ENCODE peak calls at places on chromosomes 4 and X, in nine cellular contexts. S is choroid plexus epithelial cell, I is PC-3, Z is colonic mucosa, D is mucosa of descending colon, M is GM23338, F is neuronal stem cell, W is adrenal gland, R is cardiac fibroblast. C is an unnamed sample.

GRCh38 chrX:30992381-30992904 is 79.4 kb downstream of the FTHL17 start:
- DNase-seq in I (no peak), R (no peak), D (no peak), W (no peak), Z (no peak), F (no peak), M (no peak), S (peak), C (no peak)

GRCh38 chrX:107298276-107298675 is 91.9 kb downstream of the DNAAF6 start:
- DNase-seq in I (no peak), W (no peak), M (no peak), Z (no peak), F (no peak), R (no peak), D (no peak), S (no peak), C (no peak)

GRCh38 chrX:143634701-143635442 is 1.0 kb downstream of the SLITRK4 start:
- DNase-seq in Z (no peak), I (peak), S (no peak), W (peak), M (peak), F (peak), R (peak), D (peak), C (no peak)

GRCh38 chrX:141467442-141467841 is 117.1 kb downstream of the SPANXA1 start:
- DNase-seq in W (no peak), I (peak), D (no peak), F (no peak), Z (no peak), S (peak), M (peak), R (no peak), C (no peak)

GRCh38 chr4:123892997-123893745 is 496.6 kb downstream of the SPRY1 start:
- DNase-seq in Z (no peak), S (peak), W (peak), D (no peak), I (no peak), F (no peak), R (peak), M (no peak), C (no peak)

GRCh38 chr4:159280442-159281172 is 177.7 kb downstream of the RAPGEF2 start:
- DNase-seq in F (no peak), R (no peak), Z (no peak), S (no peak), D (peak), W (no peak), M (no peak), I (no peak), C (peak)

GRCh38 chr4:74230902-74231499 is 73.1 kb downstream of the MTHFD2L start:
- DNase-seq in W (no peak), Z (peak), S (peak), I (peak), D (no peak), R (peak), M (no peak), F (no peak), C (no peak)

GRCh38 chr4:79652726-79653125 is 244.7 kb upstream of the GK2 start:
- DNase-seq in W (no peak), M (no peak), R (no peak), F (no peak), Z (no peak), I (no peak), S (no peak), D (no peak), C (no peak)

GRCh38 chrX:16487620-16488380 is 162.2 kb upstream of the S100G start:
- DNase-seq in I (peak), R (no peak), D (no peak), F (no peak), W (no peak), Z (no peak), S (peak), M (no peak), C (no peak)

GRCh38 chr4:101865501-101866062 is 75.1 kb downstream of the BANK1 start:
- DNase-seq in I (peak), Z (no peak), M (no peak), W (no peak), D (no peak), S (peak), F (no peak), R (no peak), C (peak)

GRCh38 chrX:24988314-24988713 is 27.5 kb downstream of the ARX start:
- DNase-seq in I (no peak), Z (no peak), F (no peak), S (no peak), W (no peak), D (no peak), R (no peak), M (no peak), C (no peak)

GRCh38 chrX:12494400-12495138 is 296.6 kb upstream of the PRPS2 start:
- DNase-seq in M (peak), S (no peak), F (no peak), W (no peak), I (no peak), Z (no peak), R (no peak), D (no peak), C (no peak)

GRCh38 chr4:128517739-128518510 is 230.3 kb upstream of the PGRMC2 start:
- DNase-seq in I (peak), R (peak), W (peak), D (no peak), S (peak), Z (peak), M (peak), F (peak), C (peak)

GRCh38 chr4:65893957-65894755 is 223.9 kb upstream of the EPHA5 start:
- DNase-seq in F (no peak), M (no peak), R (peak), W (no peak), D (no peak), Z (no peak), I (peak), S (peak), C (no peak)

GRCh38 chr4:174669278-174669677 is 147.0 kb upstream of the HPGD start:
- DNase-seq in Z (no peak), S (peak), R (peak), I (peak), M (no peak), F (no peak), D (no peak), W (peak), C (no peak)

GRCh38 chr4:25437951-25438350 is 60.9 kb downstream of the ANAPC4 start:
- DNase-seq in S (no peak), M (no peak), F (no peak), I (no peak), R (no peak), W (no peak), Z (no peak), D (no peak), C (no peak)

GRCh38 chr4:71732066-71732465 is 51.8 kb downstream of the GC start:
- DNase-seq in Z (no peak), W (no peak), I (no peak), R (no peak), F (no peak), S (no peak), D (no peak), M (no peak), C (no peak)

GRCh38 chr4:185771696-185772390 is 40.2 kb downstream of the SORBS2 start:
- DNase-seq in I (no peak), R (no peak), Z (no peak), F (no peak), M (no peak), D (no peak), W (peak), S (peak), C (no peak)

GRCh38 chrX:108036298-108036973 is 8.4 kb upstream of the VSIG1 start:
- DNase-seq in I (peak), S (peak), M (no peak), R (peak), D (no peak), F (no peak), Z (peak), W (no peak), C (peak)

GRCh38 chr4:81606796-81607550 is 135.3 kb upstream of the RASGEF1B start:
- DNase-seq in W (no peak), Z (peak), R (peak), D (no peak), S (peak), M (no peak), I (peak), F (no peak), C (no peak)

GRCh38 chr4:8653326-8654000 is 60.9 kb downstream of the CPZ start:
- DNase-seq in D (no peak), Z (no peak), F (no peak), W (no peak), S (no peak), I (no peak), M (peak), R (no peak), C (no peak)

GRCh38 chrX:68947882-68948605 is 119.2 kb downstream of the EFNB1 start:
- DNase-seq in W (no peak), D (no peak), M (no peak), Z (peak), I (no peak), S (no peak), R (no peak), F (no peak), C (no peak)

GRCh38 chr4:94613248-94613647 is 144.5 kb upstream of the BMPR1B start:
- DNase-seq in M (no peak), I (no peak), D (no peak), S (no peak), W (no peak), Z (no peak), F (no peak), R (no peak), C (no peak)

GRCh38 chrX:43514820-43515219 is 141.3 kb upstream of the MAOA start:
- DNase-seq in Z (no peak), I (no peak), F (no peak), S (no peak), M (no peak), W (no peak), D (no peak), R (no peak), C (no peak)

GRCh38 chr4:141713771-141714445 is 77.5 kb downstream of the IL15 start:
- DNase-seq in M (peak), D (no peak), W (no peak), S (peak), Z (no peak), F (no peak), I (peak), R (peak), C (no peak)

GRCh38 chrX:11259437-11259836 is 33.8 kb upstream of the AMELX start:
- DNase-seq in Z (no peak), S (no peak), W (no peak), F (no peak), I (no peak), M (no peak), R (no peak), D (no peak), C (no peak)

DNA sequence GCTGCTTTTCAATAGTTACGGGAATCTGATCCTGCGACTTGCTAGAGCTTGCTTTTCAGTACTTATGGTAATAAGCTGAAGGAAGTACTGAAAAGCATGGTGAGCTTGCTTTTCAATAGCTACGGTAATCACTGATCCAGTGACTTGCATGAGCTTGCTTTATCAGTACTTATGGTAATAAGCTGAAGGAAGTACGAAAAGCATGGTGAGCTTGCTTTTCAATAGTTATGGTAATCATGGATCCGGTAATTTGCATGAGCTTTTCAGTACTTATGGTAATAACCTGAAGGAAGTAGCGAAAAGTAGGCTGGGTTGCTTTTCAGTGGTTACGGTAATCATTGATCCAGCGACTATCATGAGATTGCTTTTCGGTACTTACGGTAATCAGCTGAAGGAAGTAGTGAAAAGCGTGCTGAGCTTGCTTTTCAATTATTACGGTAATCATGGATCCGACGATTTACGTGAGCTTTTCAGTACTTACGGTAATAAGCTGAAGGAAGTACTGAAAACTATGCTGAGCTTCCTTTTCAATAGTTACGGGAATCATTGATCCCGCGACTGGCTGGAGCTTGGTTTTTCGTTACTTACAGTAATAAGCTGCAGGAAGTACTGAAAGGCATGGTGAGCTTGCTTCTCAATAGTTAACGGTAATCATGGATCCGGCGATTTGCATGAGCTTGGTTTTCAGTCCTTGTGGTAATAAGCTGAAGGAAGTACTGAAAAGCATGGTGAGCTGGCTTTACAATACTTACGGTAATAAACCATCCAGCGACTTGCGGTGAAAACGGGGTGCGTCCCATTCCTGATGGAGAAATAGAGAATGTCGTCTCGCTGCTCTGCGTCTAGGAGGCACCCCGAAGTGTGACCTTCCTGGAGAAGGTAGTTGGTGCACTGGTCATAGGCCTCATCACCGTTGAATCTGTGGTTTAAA is 6.5 kb downstream of the CRLF2 start:
- DNase-seq in Z (peak), S (peak), M (peak), R (peak), W (peak), F (peak), I (peak), D (no peak), C (peak)
- H3K4me3 ChIP-seq in Z (peak), S (peak), M (peak), R (no peak), W (peak), F (peak), I (no peak), D (no peak), C (no peak)

GRCh38 chr4:17807446-17807845 is 3.1 kb downstream of the DCAF16 start:
- DNase-seq in W (no peak), R (peak), F (no peak), D (no peak), S (peak), I (no peak), M (no peak), Z (no peak), C (no peak)
- H3K4me3 ChIP-seq in W (peak), R (peak), F (no peak), D (no peak), S (peak), I (peak), M (peak), Z (no peak), C (no peak)

DNA sequence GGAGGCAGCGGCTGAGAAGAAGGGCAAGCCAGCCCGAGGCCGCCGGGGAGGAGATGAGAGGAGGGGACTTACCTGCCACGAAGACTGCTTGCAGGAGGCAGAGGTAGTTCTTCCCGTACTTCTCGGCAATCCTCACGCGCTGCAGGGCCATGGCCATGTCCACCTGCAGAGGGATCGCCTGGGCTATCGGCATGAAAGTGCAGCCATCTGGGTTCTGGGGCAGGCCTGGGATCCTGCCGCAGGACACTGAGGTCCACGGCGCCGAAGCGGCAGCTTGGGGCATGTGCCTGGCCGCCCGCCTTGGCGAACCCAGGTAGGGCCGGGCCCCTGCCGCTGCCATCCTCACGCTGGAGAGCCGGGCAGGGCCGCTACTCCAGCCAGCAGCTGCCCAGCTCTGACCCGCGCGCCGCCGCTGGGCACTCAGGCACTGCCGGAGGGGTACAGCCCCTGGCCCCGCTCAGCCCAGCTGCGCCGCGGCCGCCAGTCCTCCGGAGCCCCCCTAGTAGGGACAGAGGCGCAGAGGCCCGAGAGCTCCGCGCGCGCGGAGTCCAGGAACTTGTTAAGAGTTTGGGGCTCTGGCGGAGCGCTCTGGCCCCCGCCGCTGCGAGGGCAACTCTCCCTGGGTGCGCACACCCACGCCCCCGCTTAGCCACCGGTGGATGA is 16.0 kb downstream of the MCF2 start:
- DNase-seq in D (no peak), M (peak), F (peak), I (no peak), Z (no peak), S (no peak), R (peak), W (no peak), C (no peak)
- H3K4me3 ChIP-seq in D (no peak), M (peak), F (peak), I (no peak), Z (no peak), S (peak), R (peak), W (peak), C (no peak)

DNA sequence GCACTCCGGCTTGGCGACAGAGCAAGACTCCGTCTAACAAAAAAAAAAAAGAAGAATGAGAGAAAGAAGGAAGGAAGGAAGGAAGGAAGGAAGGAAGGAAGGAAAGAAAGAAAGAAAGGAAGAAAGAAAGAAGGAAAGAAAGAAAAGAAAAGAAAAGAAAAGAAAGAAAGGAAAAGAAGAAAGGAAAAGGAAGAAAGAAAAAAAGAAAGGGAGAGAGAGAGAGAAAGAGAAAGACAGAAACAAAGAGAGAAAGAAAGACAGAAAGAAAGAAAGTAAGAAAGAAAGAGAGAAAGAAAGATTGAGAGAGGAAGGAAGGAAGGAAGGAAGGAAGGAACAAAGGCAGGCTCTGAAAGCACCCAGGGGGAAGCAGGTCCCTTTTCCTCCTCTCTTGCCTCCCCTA is 336.6 kb upstream of the GATB start:
- DNase-seq in I (no peak), S (no peak), Z (no peak), D (no peak), F (no peak), M (no peak), W (no peak), R (no peak), C (no peak)
- H3K4me3 ChIP-seq in I (no peak), S (no peak), Z (no peak), D (no peak), F (no peak), M (no peak), W (no peak), R (no peak), C (no peak)

GRCh38 chr4:152525878-152526277 is 10.0 kb downstream of the FBXW7 start:
- DNase-seq in W (no peak), Z (no peak), I (no peak), M (no peak), D (no peak), S (no peak), F (no peak), R (no peak), C (no peak)
- H3K4me3 ChIP-seq in W (no peak), Z (no peak), I (no peak), M (no peak), D (no peak), S (no peak), F (no peak), R (no peak), C (no peak)

GRCh38 chr4:42655921-42656735 is 777 bp downstream of the ATP8A1 start:
- DNase-seq in F (peak), I (peak), W (peak), S (peak), D (peak), R (no peak), Z (peak), M (peak), C (peak)

GRCh38 chr4:42653606-42654560 is 3.0 kb downstream of the ATP8A1 start:
- DNase-seq in D (no peak), F (no peak), Z (no peak), M (no peak), S (no peak), I (peak), R (no peak), W (peak), C (no peak)

GRCh38 chr4:42655248-42655647 is 1.7 kb downstream of the ATP8A1 start:
- DNase-seq in F (no peak), R (no peak), D (no peak), M (no peak), Z (no peak), W (no peak), I (no peak), S (peak), C (no peak)

GRCh38 chr4:42656736-42656985 is 244 bp downstream of the ATP8A1 start:
- DNase-seq in Z (no peak), M (no peak), S (peak), W (no peak), I (no peak), D (no peak), R (no peak), F (no peak), C (no peak)

DNA sequence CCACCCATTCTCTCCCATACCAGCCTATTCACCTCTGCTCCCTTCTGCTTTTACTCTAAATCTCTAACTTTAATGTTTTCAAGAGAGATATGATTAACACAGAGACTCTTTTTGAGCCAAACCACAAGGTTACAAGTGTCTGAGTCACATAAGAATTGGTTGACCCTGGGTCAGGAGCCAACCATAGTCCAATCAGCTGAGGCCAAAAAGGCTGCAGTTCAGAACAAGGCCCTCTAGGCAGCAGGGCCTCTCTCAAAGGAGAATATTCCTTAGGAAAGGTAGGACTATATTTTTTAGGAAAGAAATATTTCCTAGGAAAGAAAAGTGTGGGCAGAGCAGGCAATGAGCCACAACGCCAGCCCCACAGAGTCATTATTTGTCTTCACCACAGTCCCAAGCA is 2.3 kb downstream of the ATP8A1 start:
- DNase-seq in S (peak), F (no peak), D (no peak), W (peak), I (peak), M (no peak), Z (no peak), R (peak), C (peak)
- H3K4me3 ChIP-seq in S (no peak), F (no peak), D (no peak), W (no peak), I (peak), M (no peak), Z (no peak), R (no peak), C (no peak)

GRCh38 chr4:87100093-87100634 is 120.3 kb downstream of the KLHL8 start:
- DNase-seq in D (no peak), R (no peak), F (peak), M (no peak), Z (peak), W (no peak), I (peak), S (no peak), C (peak)

GRCh38 chr4:87101543-87102199 is 118.7 kb downstream of the KLHL8 start:
- DNase-seq in R (no peak), Z (no peak), W (peak), M (no peak), S (peak), D (no peak), F (no peak), I (no peak), C (no peak)

GRCh38 chr4:87105101-87105852 is 115.1 kb downstream of the KLHL8 start:
- DNase-seq in R (no peak), Z (no peak), F (no peak), W (peak), I (no peak), M (no peak), D (no peak), S (no peak), C (peak)

GRCh38 chr4:87103086-87103485 is 117.3 kb downstream of the KLHL8 start:
- DNase-seq in I (no peak), M (no peak), Z (no peak), W (no peak), S (peak), R (no peak), F (no peak), D (no peak), C (no peak)

GRCh38 chr4:87103691-87104187 is 116.7 kb downstream of the KLHL8 start:
- DNase-seq in D (no peak), R (peak), M (no peak), I (peak), S (peak), F (no peak), Z (no peak), W (no peak), C (no peak)
- H3K4me3 ChIP-seq in D (no peak), R (no peak), M (no peak), I (peak), S (no peak), F (no peak), Z (no peak), W (no peak), C (no peak)

C was measured in Caco-2.